ENCODE peak calls at places on chromosomes 11 and 22, in nine cellular contexts. A is H1, W is prostate gland, X is upper lobe of left lung, H is GM23338, U is HepG2, C is HCT116, G is stomach, T is vagina. R is an unnamed sample.

GRCh38 chr11:72328366-72329224 is 84.6 kb upstream of the PHOX2A start:
- DNase-seq in U (no peak), W (no peak), H (peak), X (no peak), G (no peak), A (no peak), T (no peak), C (no peak), R (no peak)

GRCh38 chr11:112972399-112973115 is 11.3 kb downstream of the NCAM1 start:
- DNase-seq in G (no peak), A (no peak), T (no peak), X (no peak), H (no peak), W (no peak), U (no peak), C (no peak), R (no peak)

GRCh38 chr11:47489395-47489755 is 40.4 kb upstream of the RAPSN start:
- DNase-seq in U (no peak), T (no peak), H (no peak), W (no peak), A (no peak), X (no peak), C (no peak), G (no peak), R (no peak)

GRCh38 chr11:30914143-30914762 is 328.1 kb upstream of the MPPED2 start:
- DNase-seq in U (peak), C (peak), X (peak), A (peak), G (peak), T (no peak), H (peak), W (peak), R (no peak)

GRCh38 chr11:123822022-123822421 is 15.9 kb upstream of the OR6M1 start:
- DNase-seq in G (no peak), W (no peak), C (no peak), H (no peak), A (no peak), X (no peak), U (no peak), T (no peak), R (no peak)

GRCh38 chr11:102614485-102614884 is 10.6 kb downstream of the MMP20 start:
- DNase-seq in T (no peak), G (no peak), W (no peak), H (peak), X (no peak), C (no peak), A (no peak), U (no peak), R (no peak)

GRCh38 chr11:78419327-78419726 is 1.7 kb upstream of the GAB2 start:
- DNase-seq in X (no peak), A (no peak), H (no peak), U (no peak), T (no peak), W (no peak), G (peak), C (no peak), R (peak)

GRCh38 chr11:38014405-38014804 is 1416.4 kb upstream of the RAG2 start:
- DNase-seq in T (no peak), A (no peak), X (no peak), H (no peak), U (no peak), W (no peak), G (no peak), C (no peak), R (no peak)

GRCh38 chr11:130783322-130783721 is 133.0 kb downstream of the SNX19 start:
- DNase-seq in A (no peak), T (no peak), H (no peak), U (no peak), G (no peak), C (no peak), X (no peak), W (no peak), R (no peak)

GRCh38 chr11:77197626-77198320 is 69.7 kb downstream of the MYO7A start:
- DNase-seq in G (no peak), U (no peak), T (no peak), H (no peak), C (no peak), A (no peak), X (no peak), W (no peak), R (peak)

GRCh38 chr11:45472713-45473317 is 186.7 kb upstream of the SYT13 start:
- DNase-seq in A (no peak), H (no peak), G (no peak), W (no peak), X (peak), U (no peak), C (no peak), T (no peak), R (peak)

GRCh38 chr11:130915556-130916237 is 582 bp downstream of the SNX19 start:
- DNase-seq in C (no peak), W (no peak), T (no peak), A (no peak), H (peak), X (no peak), G (no peak), U (no peak), R (no peak)

GRCh38 chr11:64340671-64341335 is 799 bp downstream of the CCDC88B start:
- DNase-seq in T (no peak), A (no peak), U (no peak), W (no peak), H (peak), C (no peak), X (peak), G (peak), R (no peak)

GRCh38 chr22:26143801-26144325 is 25.4 kb upstream of the SEZ6L start:
- DNase-seq in U (no peak), A (no peak), H (no peak), W (no peak), X (no peak), G (no peak), C (no peak), T (no peak), R (no peak)

GRCh38 chr11:69697861-69698260 is 6.0 kb downstream of the FGF19 start:
- DNase-seq in X (no peak), C (no peak), T (no peak), U (no peak), A (no peak), H (no peak), G (no peak), W (no peak), R (peak)
- H3K4me3 ChIP-seq in X (no peak), C (no peak), T (no peak), U (no peak), A (no peak), H (no peak), G (no peak), W (no peak), R (no peak)

GRCh38 chr22:42743501-42743991 is 22.9 kb upstream of the A4GALT start:
- DNase-seq in A (no peak), T (no peak), U (peak), X (peak), W (peak), C (no peak), G (no peak), H (peak), R (peak)
- TF ChIP-seq POLR2AphosphoS5 in A (no peak), T (peak), U (no peak), X (no peak), W (peak), C (no peak), G (peak), H (no peak), R (peak)

GRCh38 chr11:32429477-32429876 is 5.9 kb downstream of the WT1 start:
- DNase-seq in X (no peak), T (no peak), W (no peak), A (no peak), H (peak), C (no peak), G (no peak), U (no peak), R (no peak)
- TF ChIP-seq CTCF in X (no peak), T (no peak), W (no peak), A (no peak), H (no peak), C (no peak), G (no peak), U (no peak), R (no peak)

GRCh38 chr22:22366478-22366988 is 121.9 kb downstream of the VPREB1 start:
- DNase-seq in G (no peak), W (no peak), C (no peak), T (no peak), A (no peak), H (no peak), X (no peak), U (no peak), R (no peak)

GRCh38 chr22:22369962-22370265 is 125.3 kb downstream of the VPREB1 start:
- DNase-seq in H (no peak), X (no peak), C (no peak), U (no peak), G (no peak), A (no peak), W (no peak), T (no peak), R (no peak)

GRCh38 chr22:22371031-22371541 is 126.5 kb downstream of the VPREB1 start:
- DNase-seq in A (no peak), G (no peak), W (no peak), X (no peak), T (no peak), C (no peak), U (no peak), H (peak), R (no peak)

GRCh38 chr22:22372063-22372462 is 127.5 kb downstream of the VPREB1 start:
- DNase-seq in W (no peak), C (no peak), X (no peak), U (no peak), T (no peak), G (no peak), A (no peak), H (no peak), R (no peak)

GRCh38 chr22:22368516-22368915 is 123.9 kb downstream of the VPREB1 start:
- DNase-seq in H (no peak), T (no peak), A (no peak), W (no peak), X (no peak), G (no peak), C (no peak), U (no peak), R (no peak)
- H3K4me3 ChIP-seq in H (no peak), T (no peak), A (no peak), W (no peak), X (no peak), G (no peak), C (no peak), U (no peak), R (no peak)

GRCh38 chr22:36306227-36306626 is 53.3 kb downstream of the APOL1 start:
- DNase-seq in A (no peak), U (no peak), T (no peak), H (no peak), X (no peak), W (no peak), G (no peak), C (no peak), R (no peak)
- TF ChIP-seq POLR2AphosphoS5 in A (no peak), U (no peak), T (no peak), H (no peak), X (no peak), W (no peak), G (no peak), C (no peak), R (no peak)

R was measured in sigmoid colon.